ENCODE peak calls at places on chromosomes 3 and 15, in ten cellular contexts. T is AG04450; G is activated T-cell treated with anti-CD3 and anti-CD28 coated beads for 1 hour; N is sigmoid colon; O is HL-60; W is B cell; A is activated CD8-positive, alpha-beta memory T cell treated with anti-CD3 and anti-CD28 coated beads, Interleukin-2, amount 10 ng/mL, durations not matched to agents 7 days and 5 days; C is fibroblast of the aortic adventitia; M is WTC11; Y is fibroblast of lung. D is an unnamed sample.

GRCh38 chr3:146892041-146892440 is 286.9 kb upstream of the PLSCR5 start:
- DNase-seq in T (no peak), G (no peak), N (no peak), O (no peak), W (no peak), A (no peak), C (no peak), M (no peak), Y (no peak), D (no peak)

GRCh38 chr3:110752307-110752706 is 319.3 kb upstream of the NECTIN3 start:
- DNase-seq in T (no peak), G (no peak), N (no peak), O (no peak), W (no peak), A (no peak), C (peak), M (no peak), Y (no peak), D (no peak)

GRCh38 chr3:149519912-149520311 is 45.4 kb downstream of the TM4SF4 start:
- DNase-seq in T (no peak), G (no peak), N (no peak), O (no peak), W (no peak), A (no peak), C (no peak), M (no peak), Y (no peak), D (no peak)

GRCh38 chr15:71085809-71086208 is 29.5 kb upstream of the THSD4 start:
- DNase-seq in T (no peak), G (no peak), N (no peak), O (no peak), W (no peak), A (no peak), C (no peak), M (peak), Y (no peak), D (no peak)

GRCh38 chr3:195822131-195822696 is 10.5 kb upstream of the MUC4 start:
- DNase-seq in T (no peak), G (no peak), N (no peak), O (no peak), W (no peak), A (no peak), C (no peak), M (no peak), Y (no peak), D (no peak)

GRCh38 chr3:157412323-157412845 is 24.3 kb upstream of the PTX3 start:
- DNase-seq in T (no peak), G (no peak), N (no peak), O (no peak), W (no peak), A (no peak), C (no peak), M (no peak), Y (no peak), D (peak)

GRCh38 chr3:154130540-154130939 is 9.3 kb downstream of the ARHGEF26 start:
- DNase-seq in T (no peak), G (no peak), N (no peak), O (no peak), W (no peak), A (no peak), C (no peak), M (no peak), Y (no peak), D (no peak)

GRCh38 chr3:48999085-48999858 is 7.9 kb upstream of the WDR6 start:
- DNase-seq in T (no peak), G (no peak), N (no peak), O (no peak), W (no peak), A (no peak), C (no peak), M (no peak), Y (no peak), D (no peak)

GRCh38 chr15:32855942-32856341 is 138.1 kb downstream of the GREM1 start:
- DNase-seq in T (peak), G (no peak), N (no peak), O (no peak), W (no peak), A (no peak), C (peak), M (no peak), Y (peak), D (no peak)

GRCh38 chr3:41640076-41640475 is 321.8 kb downstream of the ULK4 start:
- DNase-seq in T (no peak), G (no peak), N (no peak), O (no peak), W (no peak), A (no peak), C (no peak), M (no peak), Y (no peak), D (no peak)

GRCh38 chr3:37072892-37073291 is 79.6 kb downstream of the MLH1 start:
- DNase-seq in T (peak), G (no peak), N (no peak), O (no peak), W (no peak), A (no peak), C (peak), M (no peak), Y (peak), D (no peak)

GRCh38 chr3:64244011-64244942 is 19.0 kb upstream of the PRICKLE2 start:
- DNase-seq in T (no peak), G (no peak), N (no peak), O (peak), W (no peak), A (no peak), C (no peak), M (no peak), Y (peak), D (peak)

GRCh38 chr15:39455502-39455991 is 125.3 kb upstream of the THBS1 start:
- DNase-seq in T (peak), G (no peak), N (no peak), O (no peak), W (no peak), A (no peak), C (peak), M (no peak), Y (peak), D (no peak)

GRCh38 chr3:99933971-99934750 is 116.5 kb downstream of the CMSS1 start:
- DNase-seq in T (no peak), G (no peak), N (no peak), O (no peak), W (no peak), A (no peak), C (no peak), M (no peak), Y (no peak), D (no peak)

GRCh38 chr3:111610612-111611054 is 15.5 kb upstream of the ZBED2 start:
- DNase-seq in T (no peak), G (no peak), N (no peak), O (no peak), W (no peak), A (no peak), C (no peak), M (no peak), Y (no peak), D (no peak)

GRCh38 chr3:71702131-71703024 is 22.8 kb downstream of the EIF4E3 start:
- DNase-seq in T (no peak), G (peak), N (no peak), O (no peak), W (no peak), A (peak), C (no peak), M (no peak), Y (no peak), D (no peak)

GRCh38 chr3:44981220-44981619 is 5.2 kb downstream of the EXOSC7 start:
- DNase-seq in T (no peak), G (no peak), N (no peak), O (no peak), W (no peak), A (no peak), C (peak), M (no peak), Y (no peak), D (no peak)

GRCh38 chr15:34318277-34319079 is 19.1 kb downstream of the SLC12A6 start:
- DNase-seq in T (no peak), G (no peak), N (peak), O (no peak), W (peak), A (no peak), C (peak), M (peak), Y (peak), D (peak)

GRCh38 chr3:191306428-191306827 is 22.8 kb upstream of the CCDC50 start:
- DNase-seq in T (no peak), G (no peak), N (no peak), O (no peak), W (no peak), A (no peak), C (no peak), M (no peak), Y (no peak), D (no peak)

GRCh38 chr15:64847016-64847415 is 5.3 kb downstream of the PLEKHO2 start:
- DNase-seq in T (no peak), G (no peak), N (peak), O (no peak), W (no peak), A (no peak), C (no peak), M (no peak), Y (no peak), D (no peak)

GRCh38 chr3:180264479-180264878 is 227.7 kb upstream of the PEX5L start:
- DNase-seq in T (no peak), G (no peak), N (no peak), O (no peak), W (no peak), A (no peak), C (no peak), M (no peak), Y (no peak), D (no peak)

GRCh38 chr3:52327486-52328290 is 11.6 kb downstream of the DNAH1 start:
- DNase-seq in T (no peak), G (no peak), N (no peak), O (no peak), W (no peak), A (no peak), C (no peak), M (no peak), Y (no peak), D (no peak)

GRCh38 chr3:113537155-113537554 is 4.8 kb downstream of the SIDT1 start:
- DNase-seq in T (no peak), G (no peak), N (no peak), O (no peak), W (no peak), A (no peak), C (no peak), M (no peak), Y (no peak), D (no peak)

GRCh38 chr3:110344487-110344886 is 727.1 kb upstream of the NECTIN3 start:
- DNase-seq in T (no peak), G (no peak), N (no peak), O (no peak), W (no peak), A (no peak), C (no peak), M (no peak), Y (no peak), D (no peak)

GRCh38 chr3:159895430-159895829 is 93.2 kb upstream of the IL12A start:
- DNase-seq in T (no peak), G (no peak), N (no peak), O (no peak), W (no peak), A (no peak), C (no peak), M (no peak), Y (no peak), D (no peak)

GRCh38 chr15:66757521-66757920 is 55.5 kb downstream of the SMAD6 start:
- DNase-seq in T (no peak), G (no peak), N (peak), O (no peak), W (no peak), A (no peak), C (no peak), M (no peak), Y (no peak), D (no peak)

GRCh38 chr3:120182613-120183524 is 88.6 kb upstream of the GSK3B start:
- DNase-seq in T (no peak), G (no peak), N (no peak), O (no peak), W (peak), A (no peak), C (peak), M (no peak), Y (peak), D (no peak)

GRCh38 chr3:132352556-132353143 is 35.4 kb downstream of the ACP3 start:
- DNase-seq in T (peak), G (peak), N (peak), O (peak), W (peak), A (peak), C (peak), M (peak), Y (peak), D (peak)

GRCh38 chr3:184693011-184693975 is 18.6 kb downstream of the MAGEF1 start:
- DNase-seq in T (no peak), G (no peak), N (no peak), O (no peak), W (no peak), A (no peak), C (no peak), M (no peak), Y (no peak), D (peak)

GRCh38 chr3:47016934-47017435 is 37.5 kb downstream of the NBEAL2 start:
- DNase-seq in T (peak), G (no peak), N (no peak), O (peak), W (no peak), A (peak), C (peak), M (no peak), Y (peak), D (no peak)

GRCh38 chr15:77907824-77908751 is 169.4 kb downstream of the TBC1D2B start:
- DNase-seq in T (no peak), G (peak), N (peak), O (peak), W (peak), A (no peak), C (no peak), M (peak), Y (peak), D (no peak)

GRCh38 chr3:197022405-197023231 is 7.0 kb downstream of the MELTF start:
- DNase-seq in T (no peak), G (no peak), N (peak), O (no peak), W (peak), A (peak), C (no peak), M (no peak), Y (no peak), D (no peak)

GRCh38 chr15:79778378-79778990 is 118.3 kb downstream of the MTHFS start:
- DNase-seq in T (no peak), G (no peak), N (no peak), O (no peak), W (no peak), A (no peak), C (no peak), M (no peak), Y (no peak), D (no peak)

GRCh38 chr15:50753463-50753862 is 12.0 kb downstream of the SPPL2A start:
- DNase-seq in T (no peak), G (no peak), N (no peak), O (no peak), W (no peak), A (no peak), C (peak), M (no peak), Y (peak), D (no peak)

GRCh38 chr3:193742628-193743027 is 149.6 kb downstream of the OPA1 start:
- DNase-seq in T (no peak), G (no peak), N (no peak), O (no peak), W (peak), A (no peak), C (no peak), M (no peak), Y (no peak), D (no peak)

D was measured in NCI-H524 treated with DMSO at 0.1 percent for 48 hours.